ENCODE peak calls at places on chromosome 12, in seven cellular contexts. N is hepatocyte, E is fibroblast of lung, W is AG09309, C is psoas muscle, B is A549, Y is upper lobe of right lung. J is an unnamed sample.

GRCh38 chr12:113222730-113223531 is 1.7 kb downstream of the TPCN1 start:
- DNase-seq in N (peak; percentile 89), E (peak; percentile 85), W (peak; percentile 64), C (peak; percentile 66), B (peak; percentile 94), Y (no peak), J (peak; percentile 94)

GRCh38 chr12:29944269-29945000 is 160.7 kb upstream of the TMTC1 start:
- DNase-seq in N (no peak), E (no peak), W (no peak), C (no peak), B (no peak), Y (no peak), J (no peak)

GRCh38 chr12:120110550-120111501 is 5.7 kb downstream of the RAB35 start:
- DNase-seq in N (no peak), E (no peak), W (no peak), C (peak; percentile 68), B (no peak), Y (peak; percentile 85), J (no peak)

GRCh38 chr12:124687695-124688301 is 120.4 kb upstream of the NCOR2 start:
- DNase-seq in N (no peak), E (peak; percentile 48), W (no peak), C (peak; percentile 35), B (no peak), Y (no peak), J (no peak)

GRCh38 chr12:104263580-104264358 is 39.8 kb upstream of the EID3 start:
- DNase-seq in N (no peak), E (peak; percentile 36), W (peak; percentile 60), C (no peak), B (no peak), Y (no peak), J (peak; percentile 91)

GRCh38 chr12:10249690-10250455 is 37.2 kb downstream of the GABARAPL1 start:
- DNase-seq in N (no peak), E (no peak), W (no peak), C (no peak), B (no peak), Y (no peak), J (no peak)

GRCh38 chr12:112418596-112419268 is at the start of gene PTPN11:
- DNase-seq in N (peak; percentile 94), E (peak; percentile 80), W (no peak), C (peak; percentile 91), B (peak; percentile 89), Y (peak; percentile 95), J (peak; percentile 56)

GRCh38 chr12:21429994-21430393 is 7.5 kb upstream of the PYROXD1 start:
- DNase-seq in N (peak; percentile 6), E (no peak), W (no peak), C (no peak), B (no peak), Y (no peak), J (no peak)

GRCh38 chr12:84124211-84124610 is 788.4 kb downstream of the SLC6A15 start:
- DNase-seq in N (no peak), E (no peak), W (no peak), C (no peak), B (no peak), Y (no peak), J (no peak)

GRCh38 chr12:80838708-80839107 is 99.0 kb downstream of the LIN7A start:
- DNase-seq in N (no peak), E (peak; percentile 68), W (no peak), C (no peak), B (no peak), Y (no peak), J (no peak)

GRCh38 chr12:98909749-98910148 is 264.7 kb downstream of the APAF1 start:
- DNase-seq in N (no peak), E (no peak), W (no peak), C (no peak), B (no peak), Y (no peak), J (no peak)

GRCh38 chr12:108852674-108853073 is 4.7 kb downstream of the SSH1 start:
- DNase-seq in N (no peak), E (peak; percentile 48), W (no peak), C (no peak), B (peak; percentile 66), Y (no peak), J (no peak)

GRCh38 chr12:124039276-124039675 is 66.3 kb downstream of the ZNF664 start:
- DNase-seq in N (no peak), E (peak; percentile 86), W (no peak), C (no peak), B (no peak), Y (no peak), J (peak; percentile 47)

GRCh38 chr12:128204725-128205124 is 62.2 kb upstream of the TMEM132C start:
- DNase-seq in N (no peak), E (no peak), W (no peak), C (no peak), B (no peak), Y (no peak), J (no peak)

GRCh38 chr12:92938018-92938417 is 8.9 kb upstream of the EEA1 start:
- DNase-seq in N (no peak), E (peak; percentile 11), W (no peak), C (no peak), B (no peak), Y (no peak), J (no peak)

GRCh38 chr12:128994869-128995268 is 141.6 kb downstream of the GLT1D1 start:
- DNase-seq in N (no peak), E (no peak), W (no peak), C (no peak), B (no peak), Y (no peak), J (no peak)

GRCh38 chr12:64103821-64104220 is 118.3 kb downstream of the KICS2 start:
- DNase-seq in N (no peak), E (peak; percentile 75), W (no peak), C (no peak), B (no peak), Y (no peak), J (peak; percentile 52)

GRCh38 chr12:107349839-107350238 is 256.5 kb upstream of the CRY1 start:
- DNase-seq in N (no peak), E (no peak), W (no peak), C (no peak), B (peak; percentile 51), Y (no peak), J (no peak)

GRCh38 chr12:123474493-123475255 is 16.7 kb downstream of the SNRNP35 start:
- DNase-seq in N (no peak), E (no peak), W (no peak), C (no peak), B (no peak), Y (no peak), J (no peak)

GRCh38 chr12:67042697-67043131 is 226.4 kb upstream of the CAND1 start:
- DNase-seq in N (peak; percentile 70), E (peak; percentile 74), W (no peak), C (no peak), B (peak; percentile 29), Y (no peak), J (peak; percentile 41)

GRCh38 chr12:63440063-63440462 is 228.2 kb downstream of the DPY19L2 start:
- DNase-seq in N (peak; percentile 6), E (no peak), W (no peak), C (no peak), B (no peak), Y (no peak), J (no peak)

GRCh38 chr12:110046451-110047187 is 1.7 kb downstream of the C12orf76 start:
- DNase-seq in N (peak; percentile 36), E (no peak), W (no peak), C (no peak), B (no peak), Y (no peak), J (peak; percentile 28)
- H3K4me3 ChIP-seq in N (peak overlapping the region; percentile 19), E (no peak overlapping the region), W (no peak overlapping the region), C (no peak overlapping the region), B (peak overlapping the region; percentile 86), Y (peak overlapping the region; percentile 97), J (no peak overlapping the region)

DNA sequence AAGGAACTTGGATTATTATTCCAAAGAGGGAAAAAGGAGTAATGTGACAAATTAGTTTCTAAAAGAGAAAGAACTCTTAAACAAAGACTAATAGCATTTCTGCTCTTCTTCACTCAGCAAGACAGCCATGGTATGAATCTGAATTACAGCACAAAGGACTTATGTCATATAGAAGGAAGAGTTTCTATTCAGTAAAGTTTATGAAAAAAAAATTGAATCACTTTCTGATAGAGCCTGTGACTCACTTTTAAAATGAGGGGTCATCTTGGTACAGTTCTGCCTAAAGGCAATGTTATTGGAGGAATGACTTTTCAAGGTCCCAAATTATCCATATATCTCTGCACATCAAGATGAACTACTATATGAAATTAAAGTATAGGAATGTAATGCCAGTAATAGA is 101.7 kb downstream of the DUSP6 start:
- DNase-seq in N (no peak), E (no peak), W (no peak), C (no peak), B (no peak), Y (no peak), J (peak; percentile 9)
- TF ChIP-seq CTCF in N (no peak), E (no peak), W (no peak), C (no peak), B (no peak), Y (no peak), J (no peak)

GRCh38 chr12:3298603-3299002 is 192.4 kb upstream of the PRMT8 start:
- DNase-seq in N (no peak), E (no peak), W (no peak), C (no peak), B (no peak), Y (no peak), J (no peak)

GRCh38 chr12:3303410-3304136 is 187.4 kb upstream of the PRMT8 start:
- DNase-seq in N (peak; percentile 25), E (peak; percentile 16), W (no peak), C (no peak), B (no peak), Y (no peak), J (no peak)

GRCh38 chr12:3300833-3301401 is 190.1 kb upstream of the PRMT8 start:
- DNase-seq in N (no peak), E (no peak), W (no peak), C (no peak), B (no peak), Y (no peak), J (no peak)

GRCh38 chr12:3302406-3303041 is 188.5 kb upstream of the PRMT8 start:
- DNase-seq in N (no peak), E (no peak), W (no peak), C (no peak), B (no peak), Y (no peak), J (no peak)

GRCh38 chr12:3299929-3300832 is 190.8 kb upstream of the PRMT8 start:
- DNase-seq in N (peak; percentile 94), E (peak; percentile 96), W (peak; percentile 87), C (peak; percentile 92), B (peak; percentile 91), Y (peak; percentile 93), J (peak; percentile 98)
- H3K4me3 ChIP-seq in N (no peak overlapping the region), E (no peak overlapping the region), W (peak overlapping the region; percentile 11), C (no peak overlapping the region), B (peak overlapping the region; percentile 20), Y (peak overlapping the region; percentile 34), J (peak overlapping the region; percentile 30)

DNA sequence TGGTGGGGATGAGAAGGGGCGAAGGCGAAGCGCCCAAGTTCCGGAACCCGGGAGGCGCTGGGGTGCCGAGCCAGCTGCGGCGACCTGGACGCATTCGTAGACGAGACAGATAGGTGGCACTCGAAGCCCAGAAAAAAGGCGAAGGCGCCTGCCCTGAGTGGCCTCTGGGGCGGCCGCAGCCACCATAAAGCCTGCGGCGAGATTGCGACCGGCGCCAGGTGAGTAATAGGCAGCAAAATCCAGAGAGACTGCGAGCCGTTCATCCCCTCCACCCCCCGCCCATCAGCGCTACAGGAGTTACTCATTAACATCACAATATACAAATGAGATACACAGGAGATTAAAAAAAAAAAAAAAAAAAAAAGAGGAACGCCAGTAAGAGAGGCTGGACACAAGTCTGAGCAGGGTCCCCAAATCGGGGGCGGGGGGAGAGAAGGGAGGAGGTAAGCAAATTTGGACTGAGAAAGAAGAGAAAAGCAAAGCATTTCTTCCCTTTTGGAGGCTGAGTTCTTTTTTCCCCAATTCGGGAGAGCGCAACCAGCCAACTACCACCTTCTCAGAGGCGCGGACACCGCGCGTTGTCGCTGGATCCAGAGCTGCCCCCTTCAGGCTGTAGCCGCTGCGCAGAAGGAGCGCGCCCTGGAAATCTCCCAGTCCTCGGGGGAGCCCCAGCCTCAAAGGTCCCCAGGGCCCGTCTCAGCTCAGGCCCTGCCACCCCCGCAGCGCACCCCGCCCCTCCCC is 15.7 kb downstream of the TBX3 start:
- DNase-seq in N (peak; percentile 96), E (peak; percentile 79), W (no peak), C (peak; percentile 84), B (peak; percentile 91), Y (peak; percentile 84), J (peak; percentile 87)
- TF ChIP-seq CTCF in N (peak; percentile 76), E (peak; percentile 60), W (peak; percentile 66), C (peak; percentile 62), B (peak; percentile 63), Y (peak; percentile 48), J (peak; percentile 43)

J was measured in fibroblast of mammary gland.